ENCODE peak calls at places on chromosomes 1 and 21, in seven cellular contexts. V, F, M, O, S, P and H are unnamed samples.

GRCh38 chr1:215890438-215890837 is 323.3 kb downstream of the KCTD3 start:
- DNase-seq in P (no peak), V (no peak), O (no peak), F (no peak), S (no peak), M (no peak), H (no peak)

GRCh38 chr1:24920155-24920925 is 9.7 kb downstream of the RUNX3 start:
- DNase-seq in F (no peak), O (no peak), S (no peak), P (no peak), V (peak; percentile 84), M (no peak), H (no peak)

GRCh38 chr1:163655565-163655964 is 333.8 kb downstream of the NUF2 start:
- DNase-seq in S (no peak), P (no peak), V (no peak), F (no peak), O (no peak), M (no peak), H (no peak)

GRCh38 chr1:143735764-143736461 is 235.9 kb downstream of the FAM72C start:
- DNase-seq in M (peak; percentile 62), F (no peak), O (no peak), V (no peak), S (no peak), P (peak; percentile 59), H (peak; percentile 87)

GRCh38 chr1:76799700-76800099 is 67.6 kb upstream of the ST6GALNAC5 start:
- DNase-seq in P (no peak), M (no peak), F (no peak), O (no peak), S (no peak), V (no peak), H (no peak)

GRCh38 chr1:206102292-206102936 is 14.8 kb downstream of the AVPR1B start:
- DNase-seq in V (no peak), M (no peak), P (no peak), O (no peak), S (no peak), F (no peak), H (no peak)

GRCh38 chr1:41345434-41346075 is 15.7 kb upstream of the FOXO6 start:
- DNase-seq in O (no peak), M (no peak), V (no peak), P (no peak), S (no peak), F (no peak), H (no peak)

GRCh38 chr1:223142795-223143759 is at the start of gene TLR5:
- DNase-seq in P (peak; percentile 96), S (peak; percentile 91), M (peak; percentile 90), O (peak; percentile 71), V (peak; percentile 91), F (peak; percentile 52), H (peak; percentile 92)

GRCh38 chr1:7403265-7404045 is 367.6 kb upstream of the VAMP3 start:
- DNase-seq in P (no peak), M (no peak), F (no peak), O (no peak), S (no peak), V (peak; percentile 55), H (no peak)

GRCh38 chr1:56577859-56578663 is 1.3 kb downstream of the PLPP3 start:
- DNase-seq in F (no peak), V (peak; percentile 78), M (peak; percentile 65), O (peak; percentile 71), S (peak; percentile 50), P (peak; percentile 65), H (peak; percentile 55)

GRCh38 chr1:24090736-24091135 is 21.2 kb downstream of the MYOM3 start:
- DNase-seq in S (no peak), O (no peak), V (no peak), M (no peak), P (no peak), F (no peak), H (no peak)

GRCh38 chr1:154958681-154959447 is 2.7 kb downstream of the PYGO2 start:
- DNase-seq in V (no peak), F (no peak), O (no peak), P (no peak), M (no peak), S (no peak), H (no peak)

GRCh38 chr1:22286491-22286890 is 143.6 kb upstream of the WNT4 start:
- DNase-seq in V (no peak), O (no peak), P (no peak), S (no peak), F (no peak), M (peak; percentile 47), H (no peak)

GRCh38 chr1:16082283-16083038 is 9.0 kb upstream of the FAM131C start:
- DNase-seq in O (peak; percentile 37), M (peak; percentile 88), F (no peak), P (peak; percentile 83), S (peak; percentile 78), V (no peak), H (peak; percentile 78)

GRCh38 chr1:8396083-8396911 is 78.4 kb downstream of the SLC45A1 start:
- DNase-seq in P (no peak), V (no peak), M (peak; percentile 57), S (no peak), F (no peak), O (peak; percentile 87), H (no peak)

GRCh38 chr1:206556047-206556747 is 48.9 kb downstream of the RASSF5 start:
- DNase-seq in S (no peak), P (no peak), O (no peak), M (no peak), V (no peak), F (no peak), H (no peak)

GRCh38 chr1:10511494-10511885 is 36.7 kb downstream of the PEX14 start:
- DNase-seq in M (no peak), O (no peak), V (peak; percentile 30), S (no peak), F (no peak), P (no peak), H (no peak)

GRCh38 chr1:57329932-57330331 is 93.9 kb downstream of the DAB1 start:
- DNase-seq in S (no peak), V (no peak), P (no peak), O (no peak), M (no peak), F (no peak), H (no peak)

GRCh38 chr21:44749759-44750674 is 38.6 kb upstream of the TSPEAR start:
- DNase-seq in M (no peak), F (no peak), P (no peak), O (no peak), V (no peak), S (no peak), H (no peak)

GRCh38 chr1:150061632-150062101 is 5.9 kb upstream of the VPS45 start:
- DNase-seq in S (no peak), O (peak; percentile 97), M (no peak), V (peak; percentile 68), F (peak; percentile 28), P (peak; percentile 8), H (peak; percentile 80)

GRCh38 chr1:21673277-21673780 is 4.2 kb upstream of the RAP1GAP start:
- DNase-seq in M (no peak), O (peak; percentile 74), F (no peak), S (peak; percentile 82), P (no peak), V (peak; percentile 89), H (peak; percentile 40)

DNA sequence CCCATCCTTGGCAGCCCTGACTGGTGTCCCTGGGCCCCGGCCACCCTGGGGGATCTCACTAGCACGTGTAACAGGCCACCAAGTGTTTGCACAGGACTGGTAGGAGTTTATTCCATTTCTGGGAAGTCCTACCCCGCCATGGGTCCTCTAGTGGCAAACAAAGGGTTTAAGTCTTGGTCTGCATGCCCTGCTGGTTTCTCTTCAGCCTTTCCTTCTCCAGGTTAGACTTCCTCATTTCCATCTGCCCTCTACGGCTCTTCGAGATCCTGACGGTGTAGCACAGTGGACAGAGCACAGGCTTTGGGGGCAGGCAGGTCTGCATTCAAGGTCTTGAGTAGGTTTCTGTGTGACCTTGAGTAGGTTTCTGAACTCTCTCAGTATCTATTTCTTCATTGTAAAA is 2.8 kb downstream of the AGTRAP start:
- DNase-seq in S (no peak), V (no peak), F (no peak), M (no peak), O (no peak), P (no peak), H (no peak)
- TF ChIP-seq CTCF in S (no peak), V (no peak), F (no peak), M (no peak), O (no peak), P (no peak), H (no peak)

DNA sequence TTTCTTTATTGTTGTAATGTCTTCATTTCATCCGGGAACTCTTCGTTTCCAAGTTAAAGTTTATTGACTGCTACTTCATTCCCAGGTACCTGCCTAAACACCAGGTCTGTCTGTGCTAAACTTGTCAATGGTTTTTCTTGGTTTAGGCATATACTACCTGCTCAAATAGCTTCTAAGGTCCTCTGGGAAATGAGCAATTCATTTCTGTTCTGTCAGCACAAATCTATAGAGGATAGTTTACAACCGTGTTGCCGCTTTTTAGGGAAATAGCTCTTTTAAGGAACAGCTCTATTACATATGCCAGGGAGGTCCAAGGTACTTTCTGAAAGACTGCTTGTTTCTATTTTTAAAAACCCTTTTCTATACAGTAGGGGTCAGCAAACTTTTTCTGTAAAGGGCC is 222.8 kb upstream of the PTBP2 start:
- DNase-seq in O (no peak), S (no peak), M (no peak), P (no peak), V (no peak), F (no peak), H (no peak)
- TF ChIP-seq CTCF in O (no peak), S (no peak), M (no peak), P (no peak), V (no peak), F (no peak), H (no peak)

GRCh38 chr1:172612478-172612877 is 46.4 kb upstream of the FASLG start:
- DNase-seq in O (no peak), V (no peak), P (no peak), S (no peak), M (no peak), F (no peak), H (no peak)

GRCh38 chr1:172608098-172608601 is 50.8 kb upstream of the FASLG start:
- DNase-seq in F (no peak), O (no peak), S (no peak), V (no peak), M (no peak), P (no peak), H (no peak)

GRCh38 chr1:172613294-172613693 is 45.6 kb upstream of the FASLG start:
- DNase-seq in P (no peak), S (no peak), O (peak; percentile 11), M (no peak), V (no peak), F (no peak), H (no peak)

GRCh38 chr1:172607145-172607544 is 51.8 kb upstream of the FASLG start:
- DNase-seq in M (no peak), S (no peak), V (no peak), P (no peak), O (peak; percentile 5), F (no peak), H (no peak)

GRCh38 chr1:172609528-172609927 is 49.4 kb upstream of the FASLG start:
- DNase-seq in P (no peak), S (no peak), F (no peak), V (no peak), O (peak; percentile 6), M (peak; percentile 38), H (peak; percentile 40)
- TF ChIP-seq CTCF in P (peak; percentile 68), S (peak; percentile 51), F (peak; percentile 37), V (no peak), O (no peak), M (no peak), H (peak; percentile 37)

DNA sequence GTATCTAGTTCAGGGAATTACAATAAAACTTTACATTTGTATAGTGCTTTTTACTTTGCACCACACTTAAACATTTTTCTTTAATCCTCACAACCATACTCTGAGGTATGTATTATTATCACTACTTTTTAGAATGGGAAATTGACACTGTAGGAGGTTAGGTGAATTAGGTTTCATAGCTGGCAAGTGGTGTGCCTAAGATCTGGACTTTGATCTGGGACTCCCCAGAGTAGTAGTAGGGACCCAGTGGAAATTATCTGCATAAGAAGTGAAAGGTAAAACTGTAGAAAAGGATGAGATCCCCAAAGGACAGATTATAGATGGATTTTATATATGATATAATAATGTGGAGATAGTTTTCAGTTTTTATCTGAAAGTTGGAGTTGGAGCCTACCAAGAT is 85.6 kb downstream of the PPP1R12B start:
- DNase-seq in O (no peak), F (no peak), V (no peak), P (no peak), S (no peak), M (no peak), H (no peak)
- TF ChIP-seq CTCF in O (no peak), F (no peak), V (no peak), P (no peak), S (no peak), M (no peak), H (no peak)